ENCODE peak calls at places on chromosome 10, in ten cellular contexts. N is psoas muscle, F is OCI-LY7, B is pancreas, H is Caco-2, S is Peyer's patch, K is small intestine, A is mucosa of descending colon, Q is endothelial cell of umbilical vein, V is right cardiac atrium. X is an unnamed sample.

GRCh38 chr10:14185501-14186045 is 145.2 kb downstream of the FRMD4A start:
- DNase-seq in N (no peak), F (peak; percentile 64), B (no peak), H (peak; percentile 96), S (no peak), K (peak; percentile 5), A (no peak), Q (peak; percentile 33), V (no peak), X (no peak)

GRCh38 chr10:20013991-20014750 is 197.9 kb downstream of the PLXDC2 start:
- DNase-seq in N (no peak), F (no peak), B (no peak), H (no peak), S (no peak), K (no peak), A (no peak), Q (no peak), V (no peak), X (no peak)

GRCh38 chr10:29268011-29268410 is 20.9 kb upstream of the LYZL1 start:
- DNase-seq in N (no peak), F (no peak), B (no peak), H (no peak), S (no peak), K (no peak), A (no peak), Q (no peak), V (no peak), X (no peak)

GRCh38 chr10:72935358-72935757 is 19.2 kb downstream of the PLA2G12B start:
- DNase-seq in N (no peak), F (no peak), B (no peak), H (no peak), S (no peak), K (no peak), A (no peak), Q (no peak), V (no peak), X (no peak)

GRCh38 chr10:126646101-126646500 is 24.4 kb downstream of the C10orf90 start:
- DNase-seq in N (no peak), F (no peak), B (no peak), H (no peak), S (no peak), K (no peak), A (no peak), Q (no peak), V (no peak), X (no peak)

GRCh38 chr10:101831169-101831811 is 12.3 kb downstream of the KCNIP2 start:
- DNase-seq in N (no peak), F (no peak), B (no peak), H (peak; percentile 26), S (no peak), K (no peak), A (no peak), Q (no peak), V (no peak), X (no peak)

GRCh38 chr10:112203328-112204076 is 19.9 kb upstream of the GPAM start:
- DNase-seq in N (no peak), F (no peak), B (no peak), H (no peak), S (no peak), K (no peak), A (no peak), Q (no peak), V (no peak), X (no peak)

GRCh38 chr10:17787087-17787942 is 21.8 kb upstream of the MRC1 start:
- DNase-seq in N (no peak), F (no peak), B (no peak), H (no peak), S (no peak), K (no peak), A (no peak), Q (peak; percentile 43), V (no peak), X (no peak)

GRCh38 chr10:99394256-99394655 is 36.2 kb downstream of the GOT1 start:
- DNase-seq in N (no peak), F (no peak), B (peak; percentile 18), H (no peak), S (no peak), K (no peak), A (no peak), Q (no peak), V (no peak), X (no peak)

GRCh38 chr10:128062837-128063563 is 63.2 kb downstream of the MKI67 start:
- DNase-seq in N (no peak), F (peak; percentile 73), B (no peak), H (peak; percentile 21), S (no peak), K (peak; percentile 41), A (peak; percentile 45), Q (peak; percentile 37), V (no peak), X (peak; percentile 58)

GRCh38 chr10:128063736-128064614 is 62.2 kb downstream of the MKI67 start:
- DNase-seq in N (no peak), F (no peak), B (no peak), H (peak; percentile 22), S (no peak), K (no peak), A (no peak), Q (no peak), V (no peak), X (no peak)

GRCh38 chr10:128061306-128062300 is 64.6 kb downstream of the MKI67 start:
- DNase-seq in N (no peak), F (no peak), B (no peak), H (no peak), S (no peak), K (no peak), A (no peak), Q (peak; percentile 72), V (no peak), X (no peak)

GRCh38 chr10:128060341-128060851 is 65.8 kb downstream of the MKI67 start:
- DNase-seq in N (no peak), F (no peak), B (no peak), H (peak; percentile 21), S (no peak), K (no peak), A (no peak), Q (no peak), V (no peak), X (no peak)

GRCh38 chr10:128062331-128062730 is 63.9 kb downstream of the MKI67 start:
- DNase-seq in N (no peak), F (peak; percentile 39), B (no peak), H (peak; percentile 7), S (no peak), K (no peak), A (no peak), Q (peak; percentile 46), V (no peak), X (no peak)
- H3K4me3 ChIP-seq in N (no peak overlapping the region), F (peak overlapping the region; percentile 48), B (no peak overlapping the region), H (no peak overlapping the region), S (peak overlapping the region; percentile 14), K (no peak overlapping the region), A (no peak overlapping the region), Q (no peak overlapping the region), V (no peak overlapping the region), X (no peak overlapping the region)

GRCh38 chr10:132395704-132396494 is 1.1 kb upstream of the PWWP2B start:
- DNase-seq in N (peak; percentile 87), F (no peak), B (peak; percentile 80), H (peak; percentile 71), S (peak; percentile 86), K (peak; percentile 63), A (peak; percentile 84), Q (peak; percentile 22), V (peak; percentile 88), X (peak; percentile 82)

GRCh38 chr10:132397671-132398565 is 918 bp downstream of the PWWP2B start:
- DNase-seq in N (peak; percentile 60), F (peak; percentile 48), B (peak; percentile 71), H (no peak), S (peak; percentile 76), K (peak; percentile 69), A (peak; percentile 64), Q (peak; percentile 37), V (peak; percentile 71), X (peak; percentile 67)

GRCh38 chr10:132394936-132395703 is 1.9 kb upstream of the PWWP2B start:
- DNase-seq in N (peak; percentile 28), F (no peak), B (peak; percentile 27), H (no peak), S (peak; percentile 53), K (no peak), A (peak; percentile 35), Q (no peak), V (peak; percentile 26), X (no peak)

GRCh38 chr10:132397036-132397541 is at the start of gene PWWP2B:
- DNase-seq in N (peak; percentile 69), F (peak; percentile 23), B (peak; percentile 51), H (no peak), S (peak; percentile 83), K (peak; percentile 49), A (peak; percentile 70), Q (no peak), V (peak; percentile 64), X (peak; percentile 72)

GRCh38 chr10:132396495-132397035 is 435 bp upstream of the PWWP2B start:
- DNase-seq in N (peak; percentile 81), F (peak; percentile 57), B (peak; percentile 73), H (peak; percentile 63), S (peak; percentile 82), K (peak; percentile 61), A (peak; percentile 61), Q (no peak), V (peak; percentile 69), X (peak; percentile 77)
- H3K4me1 ChIP-seq in N (peaks cover 45% of the 10 kb centered on the region), F (peaks cover 9% of the 10 kb centered on the region), B (peaks cover 24% of the 10 kb centered on the region), H (peaks cover 20% of the 10 kb centered on the region), S (peaks cover 16% of the 10 kb centered on the region), K (peaks cover 5% of the 10 kb centered on the region), A (peaks cover 35% of the 10 kb centered on the region), Q (peaks cover 13% of the 10 kb centered on the region), V (no peaks in the 10 kb centered on the region), X (peaks cover 57% of the 10 kb centered on the region)

GRCh38 chr10:103451871-103452713 is at the start of gene CALHM2:
- DNase-seq in N (peak; percentile 73), F (no peak), B (peak; percentile 59), H (peak; percentile 56), S (peak; percentile 70), K (peak; percentile 40), A (peak; percentile 64), Q (peak; percentile 57), V (peak; percentile 78), X (peak; percentile 67)
- H3K4me3 ChIP-seq in N (peak within 1 kb of the TSS; percentile 74), F (no peak within 1 kb of the TSS), B (peak within 1 kb of the TSS; percentile 26), H (peak within 1 kb of the TSS; percentile 30), S (peak within 1 kb of the TSS; percentile 77), K (peak within 1 kb of the TSS; percentile 55), A (peak within 1 kb of the TSS; percentile 36), Q (peak within 1 kb of the TSS; percentile 66), V (peak within 1 kb of the TSS; percentile 69), X (peak within 1 kb of the TSS; percentile 68)

GRCh38 chr10:117365612-117366011 is 9.6 kb downstream of the PDZD8 start:
- DNase-seq in N (no peak), F (no peak), B (peak; percentile 79), H (no peak), S (no peak), K (peak; percentile 92), A (peak; percentile 59), Q (peak; percentile 53), V (no peak), X (peak; percentile 36)

GRCh38 chr10:117364121-117364960 is 10.9 kb downstream of the PDZD8 start:
- DNase-seq in N (no peak), F (no peak), B (no peak), H (no peak), S (no peak), K (no peak), A (peak; percentile 55), Q (peak; percentile 29), V (no peak), X (no peak)

GRCh38 chr10:117362313-117362712 is 12.9 kb downstream of the PDZD8 start:
- DNase-seq in N (no peak), F (no peak), B (no peak), H (no peak), S (no peak), K (no peak), A (no peak), Q (peak; percentile 47), V (no peak), X (no peak)

GRCh38 chr10:117360994-117361667 is 14.1 kb downstream of the PDZD8 start:
- DNase-seq in N (no peak), F (no peak), B (no peak), H (no peak), S (no peak), K (peak; percentile 76), A (no peak), Q (peak; percentile 47), V (no peak), X (no peak)

GRCh38 chr10:117363027-117363426 is 12.2 kb downstream of the PDZD8 start:
- DNase-seq in N (no peak), F (no peak), B (no peak), H (no peak), S (no peak), K (no peak), A (no peak), Q (no peak), V (no peak), X (no peak)
- H3K4me1 ChIP-seq in N (no peaks in the 10 kb centered on the region), F (peaks cover 12% of the 10 kb centered on the region), B (peaks cover 49% of the 10 kb centered on the region), H (peaks cover 71% of the 10 kb centered on the region), S (peaks cover 13% of the 10 kb centered on the region), K (peaks cover 7% of the 10 kb centered on the region), A (peaks cover 47% of the 10 kb centered on the region), Q (peaks cover 37% of the 10 kb centered on the region), V (peaks cover 3% of the 10 kb centered on the region), X (peaks cover 61% of the 10 kb centered on the region)

X was measured in transverse colon.